ENCODE peak calls at places on chromosomes 7 and 10, in four cellular contexts. One of them, this sample, is unnamed. For H3K4me1 and H3K27me3, the result is how much of the 10 kb centered on the place peaks cover.

GRCh38 chr7:114703677-114704076 is 218.2 kb upstream of the MDFIC start:
- DNase-seq in lung: no peak
- DNase-seq in prostate gland: no peak
- DNase-seq in body of pancreas: no peak
- DNase-seq in this sample: peak

GRCh38 chr10:2122431-2123124 is 385.3 kb upstream of the ADARB2 start:
- DNase-seq in body of pancreas: no peak
- DNase-seq in prostate gland: no peak
- DNase-seq in lung: no peak
- DNase-seq in this sample: no peak

GRCh38 chr10:77030915-77031425 is 606.6 kb downstream of the KCNMA1 start:
- DNase-seq in body of pancreas: no peak
- DNase-seq in prostate gland: no peak
- DNase-seq in lung: no peak
- DNase-seq in this sample: no peak

GRCh38 chr10:98460837-98461499 is 14.2 kb upstream of the HPS1 start:
- DNase-seq in body of pancreas: peak
- DNase-seq in lung: peak
- DNase-seq in prostate gland: no peak
- DNase-seq in this sample: peak

GRCh38 chr7:39504963-39505362 is 61.2 kb upstream of the YAE1 start:
- DNase-seq in lung: no peak
- DNase-seq in prostate gland: no peak
- DNase-seq in body of pancreas: no peak
- DNase-seq in this sample: peak

GRCh38 chr10:61000769-61001730 is 57.1 kb upstream of the RHOBTB1 start:
- DNase-seq in body of pancreas: peak
- DNase-seq in lung: no peak
- DNase-seq in prostate gland: peak
- DNase-seq in this sample: peak

GRCh38 chr10:27611861-27612450 is 107.9 kb downstream of the RAB18 start:
- DNase-seq in lung: no peak
- DNase-seq in prostate gland: no peak
- DNase-seq in body of pancreas: no peak
- DNase-seq in this sample: no peak

GRCh38 chr7:135209225-135209834 is 2.0 kb downstream of the WDR91 start:
- DNase-seq in prostate gland: no peak
- DNase-seq in body of pancreas: no peak
- DNase-seq in lung: no peak
- DNase-seq in this sample: no peak

GRCh38 chr10:84190621-84191020 is 3.7 kb upstream of the CDHR1 start:
- DNase-seq in body of pancreas: no peak
- DNase-seq in lung: no peak
- DNase-seq in prostate gland: no peak
- DNase-seq in this sample: no peak

GRCh38 chr10:11397980-11398580 is 213.4 kb downstream of the USP6NL start:
- DNase-seq in body of pancreas: no peak
- DNase-seq in prostate gland: no peak
- DNase-seq in lung: no peak
- DNase-seq in this sample: no peak

GRCh38 chr7:101819183-101819582 is 1.8 kb downstream of the CUX1 start:
- DNase-seq in body of pancreas: no peak
- DNase-seq in lung: no peak
- DNase-seq in prostate gland: no peak
- DNase-seq in this sample: peak

GRCh38 chr7:101817930-101818698 is 688 bp downstream of the CUX1 start:
- DNase-seq in prostate gland: no peak
- DNase-seq in body of pancreas: no peak
- DNase-seq in lung: no peak
- DNase-seq in this sample: no peak

GRCh38 chr7:101818699-101819071 is 1.3 kb downstream of the CUX1 start:
- DNase-seq in body of pancreas: no peak
- DNase-seq in prostate gland: no peak
- DNase-seq in lung: no peak
- DNase-seq in this sample: no peak

GRCh38 chr7:101820703-101821102 is 3.3 kb downstream of the CUX1 start:
- DNase-seq in lung: no peak
- DNase-seq in prostate gland: no peak
- DNase-seq in body of pancreas: no peak
- DNase-seq in this sample: no peak

GRCh38 chr7:101819913-101820522 is 2.6 kb downstream of the CUX1 start:
- DNase-seq in lung: no peak
- DNase-seq in prostate gland: no peak
- DNase-seq in body of pancreas: no peak
- DNase-seq in this sample: no peak
- H3K4me1 ChIP-seq in lung: under half
- H3K4me1 ChIP-seq in prostate gland: under half
- H3K4me1 ChIP-seq in body of pancreas: under half
- H3K4me1 ChIP-seq in this sample: under half

DNA sequence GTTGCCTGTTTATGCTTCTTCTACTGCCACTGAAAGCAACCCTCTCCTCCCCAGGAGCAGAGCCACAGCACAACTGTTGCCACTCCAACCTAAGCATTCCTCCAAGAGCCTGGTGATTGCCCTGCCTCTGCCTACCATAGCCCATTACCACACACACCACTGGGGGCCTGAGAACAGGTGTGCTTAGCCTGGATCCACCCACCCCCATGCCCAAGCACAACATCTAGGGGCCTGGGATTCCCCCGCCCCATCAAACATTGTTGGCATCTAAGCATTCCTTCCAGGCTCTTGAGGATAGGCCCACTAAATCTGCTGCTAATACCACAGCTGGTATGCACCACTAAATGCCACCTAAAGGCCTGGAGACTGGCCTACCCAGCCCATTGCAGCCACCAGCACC is 43.3 kb upstream of the ASAH2 start:
- DNase-seq in body of pancreas: no peak
- DNase-seq in lung: no peak
- DNase-seq in prostate gland: no peak
- DNase-seq in this sample: no peak
- H3K27me3 ChIP-seq in body of pancreas: under half
- H3K27me3 ChIP-seq in lung: under half
- H3K27me3 ChIP-seq in prostate gland: under half
- H3K27me3 ChIP-seq in this sample: under half

GRCh38 chr7:116557901-116558300 is 33.1 kb downstream of the CAV1 start:
- DNase-seq in body of pancreas: no peak
- DNase-seq in prostate gland: no peak
- DNase-seq in lung: no peak
- DNase-seq in this sample: no peak

GRCh38 chr7:116557066-116557585 is 32.3 kb downstream of the CAV1 start:
- DNase-seq in lung: no peak
- DNase-seq in prostate gland: no peak
- DNase-seq in body of pancreas: no peak
- DNase-seq in this sample: no peak

GRCh38 chr7:116561697-116562483 is 37.1 kb downstream of the CAV1 start:
- DNase-seq in prostate gland: no peak
- DNase-seq in lung: no peak
- DNase-seq in body of pancreas: no peak
- DNase-seq in this sample: no peak

GRCh38 chr7:116562529-116563121 is 37.8 kb downstream of the CAV1 start:
- DNase-seq in prostate gland: no peak
- DNase-seq in body of pancreas: no peak
- DNase-seq in lung: no peak
- DNase-seq in this sample: no peak

GRCh38 chr7:116560021-116560970 is 35.5 kb downstream of the CAV1 start:
- DNase-seq in prostate gland: no peak
- DNase-seq in body of pancreas: no peak
- DNase-seq in lung: no peak
- DNase-seq in this sample: no peak
- H3K4me1 ChIP-seq in prostate gland: under half
- H3K4me1 ChIP-seq in body of pancreas: under half
- H3K4me1 ChIP-seq in lung: under half
- H3K4me1 ChIP-seq in this sample: under half

DNA sequence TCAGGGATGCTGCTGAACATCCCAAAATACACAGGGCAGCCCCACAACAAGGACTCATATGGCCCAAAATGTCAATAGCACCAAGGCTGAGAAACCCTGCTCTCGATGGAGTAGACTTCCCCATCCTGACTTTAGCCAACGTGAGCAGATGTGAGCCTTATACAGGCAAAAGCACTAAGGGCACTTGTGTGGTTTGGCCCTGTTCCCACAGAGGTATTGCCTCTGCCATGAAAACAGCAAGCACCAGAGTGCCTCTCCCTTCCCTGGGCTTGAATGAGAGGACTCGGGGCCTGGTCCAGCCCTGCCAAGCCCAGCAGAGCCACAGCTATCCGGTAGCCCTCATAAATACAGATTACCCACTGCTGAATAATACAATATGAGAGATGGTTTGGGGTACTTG is 47.5 kb downstream of the ACSM6 start:
- DNase-seq in lung: peak
- DNase-seq in body of pancreas: no peak
- DNase-seq in prostate gland: no peak
- DNase-seq in this sample: no peak
- H3K27me3 ChIP-seq in lung: under half
- H3K27me3 ChIP-seq in body of pancreas: under half
- H3K27me3 ChIP-seq in prostate gland: under half
- H3K27me3 ChIP-seq in this sample: under half

GRCh38 chr7:44401692-44402091 is 76.3 kb upstream of the CAMK2B start:
- DNase-seq in lung: no peak
- DNase-seq in prostate gland: no peak
- DNase-seq in body of pancreas: no peak
- DNase-seq in this sample: no peak
- H3K4me1 ChIP-seq in lung: under half
- H3K4me1 ChIP-seq in prostate gland: under half
- H3K4me1 ChIP-seq in body of pancreas: under half
- H3K4me1 ChIP-seq in this sample: under half

GRCh38 chr10:31520982-31521381 is 202.0 kb downstream of the ZEB1 start:
- DNase-seq in prostate gland: no peak
- DNase-seq in body of pancreas: no peak
- DNase-seq in lung: no peak
- DNase-seq in this sample: no peak
- H3K27me3 ChIP-seq in prostate gland: under half
- H3K27me3 ChIP-seq in body of pancreas: under half
- H3K27me3 ChIP-seq in lung: under half
- H3K27me3 ChIP-seq in this sample: under half

GRCh38 chr7:36165802-36166201 is 12.7 kb downstream of the EEPD1 start:
- DNase-seq in prostate gland: no peak
- DNase-seq in body of pancreas: no peak
- DNase-seq in lung: no peak
- DNase-seq in this sample: no peak

GRCh38 chr7:36167403-36168050 is 14.5 kb downstream of the EEPD1 start:
- DNase-seq in lung: no peak
- DNase-seq in prostate gland: no peak
- DNase-seq in body of pancreas: no peak
- DNase-seq in this sample: no peak

GRCh38 chr7:36160313-36160712 is 7.3 kb downstream of the EEPD1 start:
- DNase-seq in lung: no peak
- DNase-seq in body of pancreas: peak
- DNase-seq in prostate gland: no peak
- DNase-seq in this sample: no peak

GRCh38 chr7:36161996-36162395 is 8.9 kb downstream of the EEPD1 start:
- DNase-seq in body of pancreas: no peak
- DNase-seq in lung: no peak
- DNase-seq in prostate gland: no peak
- DNase-seq in this sample: no peak

DNA sequence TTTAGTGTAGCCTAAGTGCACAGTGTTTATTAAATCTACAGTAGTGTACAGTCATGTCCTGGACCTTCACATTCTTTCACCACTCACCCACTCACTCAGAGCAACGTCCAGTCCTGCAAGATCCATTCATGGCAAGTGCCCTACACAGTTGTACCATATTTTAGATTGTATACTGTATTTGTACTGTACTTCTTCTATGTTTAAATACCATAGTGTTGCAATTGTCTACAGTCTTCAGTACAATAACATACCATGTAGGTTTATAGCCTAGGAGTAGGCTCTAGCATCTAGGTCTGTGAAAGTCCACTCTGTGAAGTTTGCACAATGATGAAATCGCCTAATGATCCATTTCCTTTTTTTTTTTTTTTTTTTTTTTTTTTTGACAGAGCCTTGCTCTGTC is 12.0 kb downstream of the EEPD1 start:
- DNase-seq in body of pancreas: no peak
- DNase-seq in prostate gland: no peak
- DNase-seq in lung: no peak
- DNase-seq in this sample: no peak
- H3K4me1 ChIP-seq in body of pancreas: under half
- H3K4me1 ChIP-seq in prostate gland: under half
- H3K4me1 ChIP-seq in lung: under half
- H3K4me1 ChIP-seq in this sample: under half